ENCODE peak calls at places on chromosomes 3 and 15, in five cellular contexts. One of them, this sample, is unnamed.

GRCh38 chr3:103918336-103918735 is 1448.4 kb upstream of the ALCAM start:
- DNase-seq in mesendoderm: no peak
- DNase-seq in IMR-90: no peak
- DNase-seq in H9: no peak
- DNase-seq in mesenchymal stem cell: no peak
- DNase-seq in this sample: no peak

GRCh38 chr3:127674099-127674792 is 1.5 kb downstream of the ABTB1 start:
- DNase-seq in IMR-90: no peak
- DNase-seq in mesendoderm: no peak
- DNase-seq in H9: no peak
- DNase-seq in mesenchymal stem cell: no peak
- DNase-seq in this sample: no peak

GRCh38 chr3:196287405-196288140 is at the start of gene PCYT1A:
- DNase-seq in IMR-90: peak
- DNase-seq in mesenchymal stem cell: peak
- DNase-seq in mesendoderm: peak
- DNase-seq in H9: peak
- DNase-seq in this sample: peak

GRCh38 chr15:25850154-25851111 is 12.7 kb downstream of the ATP10A start:
- DNase-seq in IMR-90: peak
- DNase-seq in mesenchymal stem cell: peak
- DNase-seq in mesendoderm: peak
- DNase-seq in H9: peak
- DNase-seq in this sample: peak

GRCh38 chr3:62622553-62623174 is 249.3 kb upstream of the FEZF2 start:
- DNase-seq in mesendoderm: peak
- DNase-seq in IMR-90: peak
- DNase-seq in mesenchymal stem cell: peak
- DNase-seq in H9: no peak
- DNase-seq in this sample: peak

GRCh38 chr3:17836092-17836491 is 93.7 kb upstream of the TBC1D5 start:
- DNase-seq in IMR-90: no peak
- DNase-seq in mesendoderm: no peak
- DNase-seq in mesenchymal stem cell: no peak
- DNase-seq in H9: no peak
- DNase-seq in this sample: no peak

GRCh38 chr15:51727141-51727897 is 10.1 kb downstream of the LYSMD2 start:
- DNase-seq in mesenchymal stem cell: peak
- DNase-seq in mesendoderm: peak
- DNase-seq in H9: no peak
- DNase-seq in IMR-90: peak
- DNase-seq in this sample: no peak

GRCh38 chr3:63043631-63044030 is 168.4 kb upstream of the CADPS start:
- DNase-seq in IMR-90: no peak
- DNase-seq in H9: no peak
- DNase-seq in mesenchymal stem cell: no peak
- DNase-seq in mesendoderm: no peak
- DNase-seq in this sample: no peak

GRCh38 chr15:67865766-67866165 is 25.9 kb upstream of the RNU6-1 start:
- DNase-seq in mesendoderm: peak
- DNase-seq in H9: no peak
- DNase-seq in mesenchymal stem cell: no peak
- DNase-seq in IMR-90: no peak
- DNase-seq in this sample: no peak

GRCh38 chr3:125280966-125281365 is 68.4 kb upstream of the SLC12A8 start:
- DNase-seq in IMR-90: peak
- DNase-seq in H9: no peak
- DNase-seq in mesenchymal stem cell: peak
- DNase-seq in mesendoderm: no peak
- DNase-seq in this sample: no peak

GRCh38 chr3:11379824-11380281 is 107.7 kb downstream of the ATG7 start:
- DNase-seq in H9: no peak
- DNase-seq in mesenchymal stem cell: peak
- DNase-seq in IMR-90: no peak
- DNase-seq in mesendoderm: no peak
- DNase-seq in this sample: no peak

GRCh38 chr3:138888569-138888968 is 53.8 kb upstream of the PIK3CB start:
- DNase-seq in mesendoderm: no peak
- DNase-seq in IMR-90: no peak
- DNase-seq in mesenchymal stem cell: no peak
- DNase-seq in H9: no peak
- DNase-seq in this sample: no peak

GRCh38 chr15:94327356-94327936 is 96.1 kb downstream of the MCTP2 start:
- DNase-seq in H9: no peak
- DNase-seq in IMR-90: peak
- DNase-seq in mesenchymal stem cell: peak
- DNase-seq in mesendoderm: peak
- DNase-seq in this sample: no peak

GRCh38 chr15:94576889-94577533 is 345.6 kb downstream of the MCTP2 start:
- DNase-seq in mesenchymal stem cell: no peak
- DNase-seq in H9: peak
- DNase-seq in mesendoderm: peak
- DNase-seq in IMR-90: no peak
- DNase-seq in this sample: peak

GRCh38 chr15:63430766-63431451 is 49.3 kb upstream of the CA12 start:
- DNase-seq in IMR-90: no peak
- DNase-seq in mesendoderm: no peak
- DNase-seq in H9: no peak
- DNase-seq in mesenchymal stem cell: no peak
- DNase-seq in this sample: no peak

GRCh38 chr3:172595648-172596393 is 72.6 kb upstream of the TNFSF10 start:
- DNase-seq in IMR-90: peak
- DNase-seq in mesendoderm: peak
- DNase-seq in mesenchymal stem cell: peak
- DNase-seq in H9: no peak
- DNase-seq in this sample: peak

GRCh38 chr15:101198820-101199219 is 53.0 kb downstream of the CHSY1 start:
- DNase-seq in mesendoderm: no peak
- DNase-seq in H9: no peak
- DNase-seq in IMR-90: peak
- DNase-seq in mesenchymal stem cell: peak
- DNase-seq in this sample: no peak

DNA sequence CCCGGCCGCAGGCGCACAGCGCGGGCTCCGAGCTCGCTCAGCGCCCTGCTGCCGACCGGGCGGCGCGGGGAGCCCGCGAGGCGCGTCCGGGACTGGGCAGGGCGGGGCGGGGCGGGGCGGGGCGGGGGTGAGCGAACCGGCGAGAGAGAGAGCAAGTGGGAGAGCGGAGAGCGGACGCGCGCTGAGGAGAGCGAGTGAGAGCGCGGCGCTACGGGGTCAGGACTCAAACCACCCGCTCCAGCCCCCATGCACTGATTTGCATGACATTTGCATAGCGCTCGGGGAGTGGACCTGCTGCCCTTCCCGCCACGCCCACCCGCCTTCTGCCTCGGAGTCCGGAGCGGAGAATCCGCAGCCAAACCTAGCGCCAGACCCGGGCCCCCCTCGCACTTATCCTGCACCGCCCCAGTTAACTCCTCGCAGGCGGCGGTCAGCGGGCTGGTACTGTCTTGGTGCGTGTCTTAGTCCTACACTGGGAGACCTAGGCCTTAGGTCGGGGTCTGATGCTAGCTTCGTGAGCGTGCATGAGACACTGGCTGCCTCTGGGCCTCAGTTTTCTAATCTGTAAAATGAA is at the start of gene MYLK:
- DNase-seq in IMR-90: peak
- DNase-seq in mesendoderm: peak
- DNase-seq in H9: peak
- DNase-seq in mesenchymal stem cell: peak
- DNase-seq in this sample: peak
- H3K23ac ChIP-seq in IMR-90: peak
- H3K23ac ChIP-seq in mesendoderm: peak
- H3K23ac ChIP-seq in H9: no peak
- H3K23ac ChIP-seq in mesenchymal stem cell: no peak
- H3K23ac ChIP-seq in this sample: peak

GRCh38 chr3:185766645-185767323 is 58.1 kb downstream of the IGF2BP2 start:
- DNase-seq in IMR-90: peak
- DNase-seq in mesendoderm: no peak
- DNase-seq in mesenchymal stem cell: no peak
- DNase-seq in H9: no peak
- DNase-seq in this sample: no peak

GRCh38 chr3:185767324-185767688 is 57.5 kb downstream of the IGF2BP2 start:
- DNase-seq in mesendoderm: no peak
- DNase-seq in IMR-90: no peak
- DNase-seq in H9: no peak
- DNase-seq in mesenchymal stem cell: no peak
- DNase-seq in this sample: no peak

GRCh38 chr3:185763347-185764010 is 61.4 kb downstream of the IGF2BP2 start:
- DNase-seq in mesendoderm: no peak
- DNase-seq in H9: no peak
- DNase-seq in mesenchymal stem cell: peak
- DNase-seq in IMR-90: peak
- DNase-seq in this sample: no peak

GRCh38 chr3:185760550-185760949 is 64.3 kb downstream of the IGF2BP2 start:
- DNase-seq in IMR-90: no peak
- DNase-seq in mesendoderm: no peak
- DNase-seq in mesenchymal stem cell: no peak
- DNase-seq in H9: no peak
- DNase-seq in this sample: no peak

DNA sequence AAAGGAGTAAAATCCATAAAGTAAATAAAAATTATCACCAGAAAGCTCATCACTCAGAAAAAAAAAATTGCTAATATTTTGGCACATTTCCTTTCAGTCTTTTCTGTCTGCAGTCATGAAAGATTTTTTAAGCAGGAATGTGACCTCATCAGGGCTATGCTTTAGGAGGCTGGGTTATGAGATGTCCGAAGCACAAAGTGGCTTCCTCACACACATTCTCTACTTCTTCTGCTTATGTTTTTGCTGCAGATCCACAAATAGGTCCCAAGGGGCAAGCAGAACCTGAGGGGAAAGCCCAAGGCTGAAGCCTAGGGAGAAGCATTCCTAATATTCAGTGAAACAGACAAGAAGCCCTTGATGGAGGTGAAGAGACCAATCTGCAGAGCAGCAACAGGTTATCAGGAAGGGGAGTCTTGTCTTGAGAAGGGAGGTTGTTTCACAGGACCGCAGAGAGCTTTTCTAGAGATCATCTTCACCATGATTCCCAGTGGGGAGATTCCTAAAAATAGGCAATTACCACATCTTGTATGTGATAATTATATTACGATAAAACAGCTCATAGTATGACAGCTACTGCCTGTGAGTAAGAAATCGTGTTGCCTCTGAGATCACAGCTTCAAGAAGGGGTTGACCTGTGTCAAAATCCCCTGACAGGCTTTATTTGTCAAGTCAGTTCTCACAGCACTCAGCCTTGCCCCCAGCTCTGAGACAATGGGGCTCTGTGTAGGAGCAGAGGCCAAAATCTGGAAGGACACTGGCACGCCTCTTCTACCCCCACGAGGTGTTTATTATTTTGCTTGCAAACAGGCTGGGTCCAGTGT is 60.5 kb downstream of the IGF2BP2 start:
- DNase-seq in H9: no peak
- DNase-seq in mesenchymal stem cell: peak
- DNase-seq in IMR-90: peak
- DNase-seq in mesendoderm: no peak
- DNase-seq in this sample: peak
- H3K23ac ChIP-seq in H9: no peak
- H3K23ac ChIP-seq in mesenchymal stem cell: no peak
- H3K23ac ChIP-seq in IMR-90: peak
- H3K23ac ChIP-seq in mesendoderm: no peak
- H3K23ac ChIP-seq in this sample: no peak

DNA sequence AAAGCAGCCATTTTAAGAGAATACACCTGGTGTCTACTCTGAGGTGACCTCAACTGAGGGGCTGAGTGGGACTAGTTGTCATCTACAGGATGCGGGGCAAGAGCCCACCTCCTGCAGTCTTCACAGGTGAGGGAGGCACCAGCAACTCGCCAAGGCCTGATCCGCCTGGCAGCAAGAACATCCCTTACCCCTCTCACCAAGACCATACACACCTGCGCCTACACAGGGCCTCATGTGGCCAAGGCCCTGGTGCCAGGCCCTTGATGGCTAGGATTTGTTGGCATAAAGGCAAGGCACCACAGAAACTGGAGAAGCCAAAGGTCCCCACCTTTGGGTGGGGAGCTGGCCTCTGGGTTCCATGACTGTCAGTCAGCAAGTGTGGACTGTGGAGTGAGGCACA is 18.4 kb downstream of the ELP6 start:
- DNase-seq in mesenchymal stem cell: no peak
- DNase-seq in IMR-90: no peak
- DNase-seq in H9: no peak
- DNase-seq in mesendoderm: no peak
- DNase-seq in this sample: no peak
- H3K23ac ChIP-seq in mesenchymal stem cell: no peak
- H3K23ac ChIP-seq in IMR-90: no peak
- H3K23ac ChIP-seq in H9: no peak
- H3K23ac ChIP-seq in mesendoderm: no peak
- H3K23ac ChIP-seq in this sample: no peak

GRCh38 chr3:134956395-134956794 is 161.3 kb downstream of the EPHB1 start:
- DNase-seq in H9: no peak
- DNase-seq in mesenchymal stem cell: no peak
- DNase-seq in mesendoderm: no peak
- DNase-seq in IMR-90: no peak
- DNase-seq in this sample: no peak
- H3K23ac ChIP-seq in H9: no peak
- H3K23ac ChIP-seq in mesenchymal stem cell: no peak
- H3K23ac ChIP-seq in mesendoderm: no peak
- H3K23ac ChIP-seq in IMR-90: no peak
- H3K23ac ChIP-seq in this sample: no peak

GRCh38 chr3:152185287-152185686 is 83.4 kb upstream of the MBNL1 start:
- DNase-seq in mesenchymal stem cell: no peak
- DNase-seq in IMR-90: no peak
- DNase-seq in H9: no peak
- DNase-seq in mesendoderm: no peak
- DNase-seq in this sample: no peak
- H3K23ac ChIP-seq in mesenchymal stem cell: no peak
- H3K23ac ChIP-seq in IMR-90: no peak
- H3K23ac ChIP-seq in H9: no peak
- H3K23ac ChIP-seq in mesendoderm: no peak
- H3K23ac ChIP-seq in this sample: no peak

DNA sequence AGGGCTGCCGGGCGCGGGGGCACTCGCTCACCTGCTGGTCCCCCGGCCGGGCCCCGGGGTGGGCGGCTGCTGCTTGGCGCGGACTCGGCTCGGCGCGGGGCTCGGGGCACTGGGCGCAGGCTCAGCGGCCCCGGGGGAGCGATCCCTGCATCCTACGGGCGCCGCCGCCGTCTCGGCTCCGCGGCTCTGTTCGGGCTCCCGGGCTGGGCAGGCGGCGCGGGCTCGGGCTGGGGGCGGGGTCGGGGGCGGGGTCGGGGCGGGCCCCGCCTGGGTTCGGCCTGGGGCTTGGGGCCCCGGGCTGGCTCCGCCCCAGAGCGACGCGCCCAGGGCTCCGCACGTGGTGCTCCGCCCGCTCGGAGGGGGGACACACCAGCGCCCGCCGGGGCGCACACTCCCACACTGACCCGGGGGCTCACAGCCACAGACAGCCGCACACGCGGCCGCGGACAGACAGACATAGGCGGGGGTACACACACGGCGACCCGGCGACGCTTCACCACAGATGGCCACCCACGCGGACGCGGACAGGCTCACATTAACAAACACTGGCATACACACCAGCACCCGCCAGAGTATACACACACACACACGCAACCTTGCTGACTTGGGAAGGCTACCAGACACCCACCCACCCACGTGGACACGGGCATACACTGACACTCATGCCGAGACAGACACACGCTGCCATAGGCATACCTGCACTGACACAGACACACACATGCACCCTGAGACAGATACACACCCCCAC is at the start of gene SCN5A:
- DNase-seq in IMR-90: no peak
- DNase-seq in mesenchymal stem cell: peak
- DNase-seq in mesendoderm: peak
- DNase-seq in H9: peak
- DNase-seq in this sample: no peak
- H3K23ac ChIP-seq in IMR-90: peak
- H3K23ac ChIP-seq in mesenchymal stem cell: no peak
- H3K23ac ChIP-seq in mesendoderm: peak
- H3K23ac ChIP-seq in H9: no peak
- H3K23ac ChIP-seq in this sample: no peak